ENCODE peak calls at places on chromosomes 3 and 15, in ten cellular contexts. H, M, E, U, V, P, F, X, Y and S are unnamed samples.

GRCh38 chr3:20645340-20645739 is 459.3 kb upstream of the SGO1 start:
- DNase-seq in H (no peak), M (peak; percentile 22), E (no peak), U (no peak), V (no peak), P (no peak), F (no peak), X (no peak), Y (no peak), S (no peak)

GRCh38 chr15:38671675-38672141 is 107.1 kb upstream of the RASGRP1 start:
- DNase-seq in H (no peak), M (peak; percentile 6), E (no peak), U (no peak), V (no peak), P (no peak), F (no peak), X (no peak), Y (no peak), S (no peak)

GRCh38 chr15:77031376-77032050 is 36.6 kb downstream of the PSTPIP1 start:
- DNase-seq in H (peak; percentile 9), M (peak; percentile 44), E (peak; percentile 26), U (no peak), V (no peak), P (peak; percentile 20), F (no peak), X (no peak), Y (no peak), S (peak; percentile 25)

GRCh38 chr15:58758141-58758540 is 8.6 kb upstream of the ADAM10 start:
- DNase-seq in H (no peak), M (peak; percentile 33), E (no peak), U (peak; percentile 51), V (no peak), P (no peak), F (no peak), X (no peak), Y (no peak), S (no peak)

GRCh38 chr15:66772967-66773873 is 71.2 kb downstream of the SMAD6 start:
- DNase-seq in H (peak; percentile 66), M (no peak), E (peak; percentile 51), U (peak; percentile 22), V (no peak), P (peak; percentile 65), F (no peak), X (peak; percentile 39), Y (no peak), S (peak; percentile 72)

GRCh38 chr15:68652141-68652540 is 73.3 kb downstream of the CORO2B start:
- DNase-seq in H (no peak), M (no peak), E (no peak), U (no peak), V (peak; percentile 28), P (peak; percentile 65), F (no peak), X (no peak), Y (no peak), S (no peak)

GRCh38 chr3:51637941-51638471 is 33.0 kb upstream of the TEX264 start:
- DNase-seq in H (no peak), M (peak; percentile 71), E (peak; percentile 35), U (peak; percentile 73), V (no peak), P (no peak), F (peak; percentile 17), X (peak; percentile 64), Y (no peak), S (peak; percentile 44)

GRCh38 chr3:37480003-37480402 is 305.6 kb upstream of the LRRFIP2 start:
- DNase-seq in H (no peak), M (no peak), E (no peak), U (peak; percentile 49), V (no peak), P (peak; percentile 31), F (no peak), X (no peak), Y (no peak), S (no peak)

GRCh38 chr15:20356444-20357138 is 185.0 kb downstream of the GOLGA6L6 start:
- DNase-seq in H (peak; percentile 15), M (no peak), E (peak; percentile 40), U (peak; percentile 53), V (peak; percentile 70), P (peak; percentile 52), F (peak; percentile 43), X (no peak), Y (no peak), S (peak; percentile 63)

GRCh38 chr15:83890584-83890983 is 236.7 kb downstream of the ADAMTSL3 start:
- DNase-seq in H (peak; percentile 33), M (no peak), E (no peak), U (no peak), V (no peak), P (no peak), F (no peak), X (peak; percentile 2), Y (no peak), S (no peak)

GRCh38 chr3:46954178-46954577 is 22.4 kb downstream of the CCDC12 start:
- DNase-seq in H (no peak), M (no peak), E (no peak), U (no peak), V (no peak), P (no peak), F (no peak), X (no peak), Y (no peak), S (no peak)

GRCh38 chr3:23304424-23304823 is 101.3 kb downstream of the UBE2E2 start:
- DNase-seq in H (no peak), M (peak; percentile 7), E (no peak), U (no peak), V (no peak), P (no peak), F (no peak), X (no peak), Y (no peak), S (no peak)

GRCh38 chr3:112197131-112197530 is 64.1 kb upstream of the GCSAM start:
- DNase-seq in H (no peak), M (no peak), E (no peak), U (no peak), V (no peak), P (no peak), F (no peak), X (no peak), Y (no peak), S (no peak)

GRCh38 chr15:67592245-67592644 is 49.7 kb downstream of the MAP2K5 start:
- DNase-seq in H (no peak), M (no peak), E (no peak), U (no peak), V (no peak), P (no peak), F (no peak), X (no peak), Y (no peak), S (no peak)

GRCh38 chr3:183044547-183045229 is 54.6 kb downstream of the MCCC1 start:
- DNase-seq in H (no peak), M (no peak), E (peak; percentile 52), U (no peak), V (no peak), P (no peak), F (no peak), X (no peak), Y (no peak), S (no peak)
- H3K4me1 ChIP-seq in H (no peaks in the 10 kb centered on the region), M (no peaks in the 10 kb centered on the region), E (no peaks in the 10 kb centered on the region), U (peaks cover 27% of the 10 kb centered on the region), V (no peaks in the 10 kb centered on the region), P (peaks cover 6% of the 10 kb centered on the region), F (no peaks in the 10 kb centered on the region), X (no peaks in the 10 kb centered on the region), Y (no peaks in the 10 kb centered on the region), S (no peaks in the 10 kb centered on the region)

GRCh38 chr3:148694116-148694515 is 3.6 kb upstream of the AGTR1 start:
- DNase-seq in H (no peak), M (peak; percentile 20), E (no peak), U (no peak), V (no peak), P (no peak), F (no peak), X (no peak), Y (no peak), S (no peak)

GRCh38 chr3:148698190-148698806 is 595 bp downstream of the AGTR1 start:
- DNase-seq in H (no peak), M (no peak), E (no peak), U (no peak), V (no peak), P (no peak), F (no peak), X (no peak), Y (no peak), S (no peak)

DNA sequence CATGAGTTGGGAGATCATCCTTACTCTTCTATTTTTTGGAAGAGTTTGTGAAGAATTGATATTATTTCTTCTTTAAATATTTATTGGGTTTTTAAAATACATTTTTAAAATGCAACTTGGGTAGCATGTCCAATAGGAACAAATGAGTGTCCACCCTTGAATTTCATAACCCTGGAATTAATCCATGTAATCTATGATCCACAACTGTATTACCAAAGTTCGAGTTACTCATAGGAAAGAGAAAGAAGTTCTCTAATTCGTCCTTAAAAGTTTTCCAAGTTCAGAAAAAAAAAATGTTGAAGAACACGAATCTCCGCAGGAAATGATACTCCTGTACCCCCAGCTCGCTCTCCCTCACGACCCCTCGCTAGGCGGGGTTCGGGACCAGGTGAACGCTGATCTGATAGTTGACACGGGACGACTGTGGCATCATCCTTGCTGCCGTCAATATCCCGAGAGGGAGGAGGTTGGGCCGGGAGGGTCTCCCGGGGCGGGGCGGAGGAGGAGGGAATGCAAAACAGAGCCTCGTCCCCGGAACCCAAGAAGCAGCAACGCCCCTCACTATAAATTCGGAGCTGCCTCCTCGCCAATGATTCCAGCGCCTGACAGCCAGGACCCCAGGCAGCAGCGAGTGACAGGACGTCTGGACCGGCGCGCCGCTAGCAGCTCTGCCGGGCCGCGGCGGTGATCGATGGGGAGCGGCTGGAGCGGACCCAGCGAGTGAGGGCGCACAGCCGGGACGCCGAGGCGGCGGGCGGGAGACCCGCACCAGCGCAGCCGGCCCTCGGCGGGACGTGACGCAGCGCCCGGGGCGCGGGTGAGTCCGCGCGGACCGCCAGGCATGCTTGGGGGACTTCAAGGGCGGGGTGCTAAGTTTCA is at the start of gene AGTR1:
- DNase-seq in H (peak; percentile 34), M (peak; percentile 24), E (peak; percentile 12), U (peak; percentile 80), V (peak; percentile 51), P (peak; percentile 60), F (peak; percentile 78), X (no peak), Y (no peak), S (peak; percentile 28)
- TF ChIP-seq POLR2A in H (peak; percentile 32), M (no peak), E (no peak), U (peak; percentile 90), V (no peak), P (peak; percentile 65), F (peak; percentile 66), X (no peak), Y (peak; percentile 51), S (no peak)

DNA sequence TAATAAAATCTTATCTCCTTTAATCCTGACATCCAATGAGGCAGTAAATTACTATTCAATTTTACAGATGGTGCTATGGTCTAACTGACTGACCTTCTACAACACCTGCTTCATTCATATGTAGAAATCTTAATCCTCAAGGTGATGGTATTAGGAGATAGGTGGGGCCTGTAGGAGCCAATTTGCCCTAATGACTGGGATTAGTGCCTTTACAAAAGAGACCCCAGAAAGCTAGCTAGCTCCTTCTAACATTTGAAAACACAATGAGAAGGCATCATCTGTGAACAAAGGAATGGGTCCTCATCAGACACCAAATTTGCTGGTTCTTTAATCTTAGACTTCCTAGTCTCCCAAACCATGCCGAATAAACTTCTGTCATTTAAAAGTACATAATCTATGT is 137.4 kb upstream of the UBP1 start:
- DNase-seq in H (no peak), M (no peak), E (no peak), U (no peak), V (no peak), P (no peak), F (no peak), X (no peak), Y (no peak), S (no peak)
- H3K4me1 ChIP-seq in H (no peaks in the 10 kb centered on the region), M (peaks cover 3% of the 10 kb centered on the region), E (no peaks in the 10 kb centered on the region), U (peaks cover 3% of the 10 kb centered on the region), V (no peaks in the 10 kb centered on the region), P (no peaks in the 10 kb centered on the region), F (no peaks in the 10 kb centered on the region), X (peaks cover 33% of the 10 kb centered on the region), Y (no peaks in the 10 kb centered on the region), S (no peaks in the 10 kb centered on the region)

GRCh38 chr15:44250566-44250965 is 38.0 kb upstream of the GOLM2 start:
- DNase-seq in H (no peak), M (no peak), E (no peak), U (no peak), V (no peak), P (no peak), F (no peak), X (no peak), Y (no peak), S (no peak)
- TF ChIP-seq POLR2A in H (no peak), M (no peak), E (no peak), U (no peak), V (no peak), P (no peak), F (no peak), X (no peak), Y (no peak), S (no peak)